ENCODE peak calls at places on chromosomes 2 and 18, in six cellular contexts. Z is hepatocyte; W is left ventricle myocardium inferior; I is body of pancreas; O is naive thymus-derived CD4-positive, alpha-beta T cell; B is heart left ventricle. T is an unnamed sample.

GRCh38 chr2:32937602-32938450 is 8.9 kb upstream of the LTBP1 start:
- DNase-seq in Z (peak; percentile 64), I (no peak), W (no peak), O (no peak), B (no peak), T (no peak)

GRCh38 chr2:69200107-69200520 is 186.9 kb downstream of the GFPT1 start:
- DNase-seq in W (no peak), Z (peak; percentile 62), B (no peak), I (no peak), O (no peak), T (no peak)

GRCh38 chr18:79791141-79791972 is 6.4 kb upstream of the KCNG2 start:
- DNase-seq in I (peak; percentile 28), W (peak; percentile 39), O (no peak), B (no peak), Z (peak; percentile 72), T (no peak)

GRCh38 chr2:168401771-168402170 is 54.3 kb upstream of the CERS6 start:
- DNase-seq in B (no peak), W (no peak), I (no peak), Z (no peak), O (no peak), T (no peak)

GRCh38 chr2:67898605-67899004 is 164.2 kb downstream of the C1D start:
- DNase-seq in Z (no peak), W (no peak), B (no peak), O (no peak), I (no peak), T (no peak)

GRCh38 chr2:127081826-127082633 is 24.9 kb downstream of the BIN1 start:
- DNase-seq in W (no peak), O (peak; percentile 79), I (no peak), B (no peak), Z (peak; percentile 52), T (peak; percentile 49)

GRCh38 chr18:361941-362913 is 94.4 kb upstream of the THOC1 start:
- DNase-seq in B (peak; percentile 23), I (no peak), Z (peak; percentile 65), O (no peak), W (no peak), T (no peak)

GRCh38 chr18:35231052-35231451 is 9.8 kb upstream of the ZNF397 start:
- DNase-seq in Z (peak; percentile 88), B (peak; percentile 81), W (peak; percentile 72), O (peak; percentile 56), I (peak; percentile 84), T (peak; percentile 65)

GRCh38 chr18:33107511-33107910 is 333.0 kb downstream of the CCDC178 start:
- DNase-seq in B (no peak), W (no peak), Z (no peak), O (no peak), I (no peak), T (no peak)

GRCh38 chr2:165594935-165595255 is 125.4 kb downstream of the CSRNP3 start:
- DNase-seq in Z (no peak), B (no peak), I (no peak), W (no peak), O (no peak), T (no peak)

GRCh38 chr2:134279417-134279816 is 25.5 kb downstream of the MGAT5 start:
- DNase-seq in W (no peak), Z (no peak), O (no peak), I (no peak), B (no peak), T (no peak)

GRCh38 chr2:213416832-213417231 is 132.6 kb downstream of the SPAG16 start:
- DNase-seq in W (no peak), B (no peak), Z (no peak), O (no peak), I (no peak), T (peak; percentile 1)

GRCh38 chr2:173049732-173050314 is 25.8 kb upstream of the MAP3K20 start:
- DNase-seq in W (no peak), B (no peak), I (no peak), Z (no peak), O (no peak), T (no peak)

GRCh38 chr2:41933035-41933429 is 114.8 kb upstream of the PKDCC start:
- DNase-seq in I (no peak), B (no peak), O (no peak), Z (no peak), W (no peak), T (no peak)

GRCh38 chr2:55228224-55228563 is 3.9 kb downstream of the CLHC1 start:
- DNase-seq in B (no peak), I (no peak), W (no peak), O (no peak), Z (no peak), T (no peak)

GRCh38 chr2:157732596-157732995 is 103.9 kb upstream of the ACVR1C start:
- DNase-seq in B (no peak), Z (no peak), I (no peak), W (no peak), O (no peak), T (no peak)

GRCh38 chr18:79613186-79613931 is 66.2 kb upstream of the CTDP1 start:
- DNase-seq in I (peak; percentile 6), B (no peak), W (no peak), O (no peak), Z (no peak), T (no peak)

GRCh38 chr2:101638156-101638809 is 59.2 kb upstream of the MAP4K4 start:
- DNase-seq in Z (no peak), B (no peak), W (no peak), O (no peak), I (no peak), T (no peak)

GRCh38 chr18:23968638-23969037 is 45.9 kb upstream of the TTC39C start:
- DNase-seq in O (no peak), I (no peak), B (no peak), W (no peak), Z (no peak), T (no peak)

GRCh38 chr18:14086459-14087231 is 45.6 kb downstream of the ZNF519 start:
- DNase-seq in I (no peak), O (no peak), Z (peak; percentile 66), B (no peak), W (no peak), T (peak; percentile 30)

GRCh38 chr2:207008105-207008990 is 69.0 kb downstream of the CPO start:
- DNase-seq in B (no peak), O (no peak), Z (no peak), W (no peak), I (no peak), T (no peak)
- H3K27ac ChIP-seq in B (no peak overlapping the region), O (no peak overlapping the region), Z (no peak overlapping the region), W (no peak overlapping the region), I (no peak overlapping the region), T (no peak overlapping the region)

GRCh38 chr2:190535119-190535439 is 557 bp upstream of the NEMP2 start:
- DNase-seq in Z (no peak), O (no peak), W (no peak), I (no peak), B (no peak), T (no peak)

GRCh38 chr2:190535586-190535985 is 1.1 kb upstream of the NEMP2 start:
- DNase-seq in W (no peak), I (no peak), Z (no peak), O (no peak), B (no peak), T (no peak)

GRCh38 chr2:190537765-190538164 is 3.2 kb upstream of the NEMP2 start:
- DNase-seq in O (peak; percentile 28), B (no peak), I (no peak), Z (no peak), W (no peak), T (no peak)

GRCh38 chr2:190540048-190540447 is 5.5 kb upstream of the NEMP2 start:
- DNase-seq in I (no peak), W (no peak), Z (no peak), B (no peak), O (no peak), T (peak; percentile 38)

GRCh38 chr2:190538201-190538600 is 3.7 kb upstream of the NEMP2 start:
- DNase-seq in W (no peak), Z (no peak), I (no peak), B (no peak), O (no peak), T (no peak)
- H3K9me3 ChIP-seq in W (peaks cover 60% of the 10 kb centered on the region), Z (peaks cover 22% of the 10 kb centered on the region), I (no peaks in the 10 kb centered on the region), B (peaks cover 52% of the 10 kb centered on the region), O (peaks cover 5% of the 10 kb centered on the region), T (peaks cover 37% of the 10 kb centered on the region)

GRCh38 chr2:181306785-181307184 is 150.4 kb upstream of the ITGA4 start:
- DNase-seq in Z (no peak), W (no peak), I (no peak), B (no peak), O (peak; percentile 51), T (no peak)
- H3K4me3 ChIP-seq in Z (no peak overlapping the region), W (no peak overlapping the region), I (no peak overlapping the region), B (no peak overlapping the region), O (peak overlapping the region; percentile 5), T (peak overlapping the region; percentile 59)

DNA sequence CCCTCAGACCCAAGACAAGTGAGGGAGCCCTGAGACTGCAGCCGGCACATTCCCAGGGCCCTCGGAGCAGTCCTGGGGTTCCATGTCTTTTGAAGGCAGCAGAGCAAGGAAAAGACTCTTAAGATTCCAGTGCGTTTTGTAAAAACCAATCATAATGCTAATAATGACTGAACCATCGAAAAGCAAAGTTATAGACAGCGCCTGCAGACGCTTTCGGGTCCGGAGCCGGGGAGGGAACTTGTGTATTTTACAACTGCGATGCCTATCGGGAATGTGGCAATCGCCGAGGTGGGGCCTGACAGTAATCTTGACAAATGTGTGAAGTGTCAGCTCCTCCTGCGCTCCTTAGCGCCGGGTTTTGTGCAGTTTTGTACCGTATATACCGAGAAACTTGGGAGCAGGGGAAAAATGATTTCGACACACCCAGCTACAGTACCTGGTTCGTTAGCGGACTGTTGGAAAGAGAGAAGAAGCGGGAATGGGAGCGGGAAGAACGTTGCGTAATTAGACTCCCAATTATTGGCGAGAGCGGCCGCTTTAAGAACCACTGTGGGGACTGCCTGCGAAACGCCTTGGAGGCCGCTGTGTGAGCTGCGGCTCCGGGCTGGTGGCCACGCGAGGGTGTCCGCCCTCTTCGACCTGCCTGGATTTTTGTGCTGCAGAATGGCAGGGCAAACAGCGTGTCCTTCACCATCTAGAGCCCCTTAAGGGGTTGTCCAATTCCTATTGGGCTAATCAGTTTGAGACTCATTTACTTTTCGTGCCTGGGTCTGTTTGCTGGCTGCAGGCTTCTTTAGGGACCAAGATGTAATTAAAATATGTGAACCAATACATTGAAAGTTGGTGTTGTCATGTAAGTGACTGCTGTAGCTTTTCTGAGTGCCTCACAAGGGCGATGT is 2.4 kb downstream of the EPAS1 start:
- DNase-seq in I (peak; percentile 83), O (no peak), B (peak; percentile 78), W (peak; percentile 76), Z (peak; percentile 68), T (no peak)
- H3K27ac ChIP-seq in I (peak overlapping the region; percentile 90), O (no peak overlapping the region), B (peak overlapping the region; percentile 93), W (peak overlapping the region; percentile 99), Z (peak overlapping the region; percentile 98), T (no peak overlapping the region)

DNA sequence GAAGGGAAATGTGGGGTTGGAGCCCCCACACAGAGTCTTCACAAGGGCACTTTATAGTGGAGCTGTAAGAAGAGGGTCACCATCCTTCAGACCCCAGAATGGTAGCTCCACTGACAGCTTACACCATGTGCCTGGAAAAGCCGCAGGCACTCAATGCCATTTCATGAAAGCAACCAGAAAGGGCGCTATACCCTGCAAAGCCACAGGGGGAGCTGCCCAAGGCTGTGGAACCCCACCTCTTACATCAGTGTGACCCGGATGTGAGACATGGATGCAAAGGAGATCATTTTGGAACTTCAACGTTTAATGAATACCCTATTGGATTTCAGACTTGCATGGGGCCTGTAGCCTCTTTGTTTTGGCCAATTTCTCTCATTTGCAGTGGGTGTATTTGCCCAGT is 694.7 kb downstream of the CBLN2 start:
- DNase-seq in Z (no peak), O (no peak), W (no peak), I (no peak), B (no peak), T (no peak)
- H3K9me3 ChIP-seq in Z (no peaks in the 10 kb centered on the region), O (no peaks in the 10 kb centered on the region), W (peaks cover 33% of the 10 kb centered on the region), I (no peaks in the 10 kb centered on the region), B (no peaks in the 10 kb centered on the region), T (no peaks in the 10 kb centered on the region)